ENCODE peak calls at places on chromosome X, in six cellular contexts. O, B, R, Y, C and J are unnamed samples.

GRCh38 chrX:152904151-152905080 is 6.5 kb downstream of the ZNF185 start:
- DNase-seq in C (peak; percentile 52), O (no peak), B (no peak), R (no peak), Y (peak; percentile 63), J (peak; percentile 25)

GRCh38 chrX:2538016-2538415 is 37.2 kb upstream of the DHRSX start:
- DNase-seq in R (no peak), C (no peak), B (no peak), O (no peak), Y (no peak), J (no peak)

GRCh38 chrX:119042040-119042439 is 30.8 kb upstream of the CT47C1 start:
- DNase-seq in O (no peak), Y (no peak), C (no peak), B (no peak), R (no peak), J (no peak)

GRCh38 chrX:17242470-17242869 is 132.5 kb upstream of the NHS start:
- DNase-seq in R (no peak), C (peak; percentile 42), Y (peak; percentile 65), O (peak; percentile 59), B (peak; percentile 31), J (no peak)

GRCh38 chrX:67717571-67717970 is 173.8 kb downstream of the AR start:
- DNase-seq in R (no peak), C (no peak), O (no peak), Y (no peak), B (no peak), J (no peak)

GRCh38 chrX:125757794-125758564 is 408.1 kb downstream of the DCAF12L2 start:
- DNase-seq in Y (no peak), O (no peak), R (no peak), C (no peak), B (no peak), J (no peak)

GRCh38 chrX:43175428-43175827 is 397.5 kb upstream of the PPP1R2C start:
- DNase-seq in Y (no peak), O (no peak), C (no peak), B (no peak), R (no peak), J (no peak)

GRCh38 chrX:40166582-40166981 is 68.8 kb upstream of the BCOR start:
- DNase-seq in C (no peak), Y (no peak), B (no peak), O (no peak), R (no peak), J (no peak)

GRCh38 chrX:39777623-39778025 is 320.1 kb downstream of the BCOR start:
- DNase-seq in B (no peak), C (no peak), O (no peak), R (no peak), Y (no peak), J (no peak)

GRCh38 chrX:152428089-152428488 is 23.0 kb downstream of the GABRA3 start:
- DNase-seq in C (no peak), Y (no peak), B (no peak), R (no peak), O (no peak), J (no peak)

GRCh38 chrX:24023972-24024664 is 2.9 kb downstream of the KLHL15 start:
- DNase-seq in C (no peak), B (no peak), R (no peak), Y (no peak), O (no peak), J (no peak)

GRCh38 chrX:24025741-24026402 is 1.1 kb downstream of the KLHL15 start:
- DNase-seq in O (peak; percentile 61), B (no peak), Y (no peak), R (no peak), C (no peak), J (no peak)

GRCh38 chrX:24026403-24026801 is 584 bp downstream of the KLHL15 start:
- DNase-seq in R (no peak), O (no peak), C (no peak), Y (no peak), B (no peak), J (no peak)

GRCh38 chrX:24023538-24023937 is 3.4 kb downstream of the KLHL15 start:
- DNase-seq in Y (no peak), O (no peak), B (no peak), C (no peak), R (no peak), J (no peak)

DNA sequence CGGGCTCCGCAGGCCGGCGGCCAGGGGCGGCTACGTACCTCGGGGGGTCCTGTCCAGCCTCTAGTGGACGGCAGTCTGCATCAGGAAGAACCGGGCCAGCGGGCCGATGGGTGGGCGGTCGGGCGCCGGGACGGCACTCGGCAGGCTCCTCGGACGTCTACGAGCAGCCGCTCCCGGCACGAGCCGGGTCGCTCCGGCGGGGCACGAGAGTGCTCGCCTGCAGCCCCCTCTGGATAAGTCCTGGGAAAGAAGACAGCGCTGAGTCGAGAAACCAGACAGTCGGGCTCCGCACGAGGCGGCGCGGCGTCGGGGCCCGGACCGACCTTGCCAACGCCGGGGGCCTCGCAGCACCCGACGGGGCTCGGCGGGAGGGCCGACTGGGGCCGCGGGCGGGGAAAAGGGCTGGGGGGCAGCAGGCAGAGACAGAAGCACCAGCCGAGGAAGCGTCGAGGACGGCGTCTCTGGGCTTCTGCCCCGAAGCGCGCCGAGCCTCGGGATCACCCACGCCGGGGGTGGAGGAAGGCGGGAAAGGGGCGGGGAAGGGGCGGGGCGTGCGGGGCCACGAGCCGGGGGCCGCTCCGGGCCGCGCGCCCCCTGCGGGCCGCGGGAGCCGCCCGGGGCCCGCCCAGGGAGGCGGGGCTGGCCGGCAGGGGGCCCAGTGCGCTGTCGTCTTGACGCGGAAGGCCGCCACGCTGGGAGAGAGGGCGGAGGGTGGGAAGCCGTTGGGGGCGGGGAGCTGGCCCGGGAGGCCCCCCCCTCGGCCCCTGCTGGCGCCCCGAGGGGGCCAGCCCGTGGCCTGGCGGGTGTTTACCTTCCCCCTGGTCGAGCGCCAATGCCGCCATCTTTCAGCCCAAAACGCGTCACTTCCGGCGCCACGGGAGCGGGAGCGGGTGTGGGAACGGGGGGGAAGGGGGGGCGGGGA is 1.9 kb downstream of the KLHL15 start:
- DNase-seq in B (peak; percentile 83), C (peak; percentile 93), R (peak; percentile 90), Y (peak; percentile 85), O (peak; percentile 83), J (peak; percentile 70)
- TF ChIP-seq CTCF in B (no peak), C (peak; percentile 5), R (peak; percentile 14), Y (no peak), O (no peak), J (no peak)

GRCh38 chrX:15349046-15349445 is 13.7 kb upstream of the PIGA start:
- DNase-seq in R (no peak), O (no peak), Y (peak; percentile 38), C (peak; percentile 21), B (no peak), J (no peak)
- TF ChIP-seq CTCF in R (peak; percentile 45), O (peak; percentile 40), Y (peak; percentile 31), C (no peak), B (peak; percentile 20), J (no peak)

GRCh38 chrX:129115935-129116334 is 407.4 kb downstream of the SMARCA1 start:
- DNase-seq in R (no peak), B (no peak), C (no peak), O (no peak), Y (no peak), J (no peak)

GRCh38 chrX:129116651-129117050 is 406.6 kb downstream of the SMARCA1 start:
- DNase-seq in B (no peak), O (no peak), R (no peak), Y (peak; percentile 15), C (no peak), J (no peak)

DNA sequence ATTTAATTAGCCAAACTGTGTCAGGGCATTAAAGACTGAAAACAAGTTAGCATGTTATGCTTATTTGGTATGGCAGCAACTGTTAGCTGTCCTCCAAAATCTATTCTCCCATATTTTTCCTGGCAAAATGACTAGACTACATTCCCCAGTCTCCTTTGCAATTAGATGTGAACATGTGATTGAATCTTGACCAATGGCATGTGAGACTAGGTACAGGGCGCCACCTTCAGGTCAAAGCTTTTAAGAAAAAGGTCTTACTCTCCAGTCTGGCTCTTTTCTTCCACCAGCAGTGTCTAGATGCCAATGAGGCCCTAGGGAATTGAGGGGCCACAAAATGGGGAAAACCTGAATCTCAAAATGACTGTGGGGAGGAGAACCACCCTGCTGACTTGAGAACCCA is 408.2 kb downstream of the SMARCA1 start:
- DNase-seq in B (no peak), O (no peak), Y (peak; percentile 63), R (no peak), C (peak; percentile 18), J (no peak)
- TF ChIP-seq CTCF in B (no peak), O (no peak), Y (peak; percentile 11), R (no peak), C (no peak), J (no peak)

DNA sequence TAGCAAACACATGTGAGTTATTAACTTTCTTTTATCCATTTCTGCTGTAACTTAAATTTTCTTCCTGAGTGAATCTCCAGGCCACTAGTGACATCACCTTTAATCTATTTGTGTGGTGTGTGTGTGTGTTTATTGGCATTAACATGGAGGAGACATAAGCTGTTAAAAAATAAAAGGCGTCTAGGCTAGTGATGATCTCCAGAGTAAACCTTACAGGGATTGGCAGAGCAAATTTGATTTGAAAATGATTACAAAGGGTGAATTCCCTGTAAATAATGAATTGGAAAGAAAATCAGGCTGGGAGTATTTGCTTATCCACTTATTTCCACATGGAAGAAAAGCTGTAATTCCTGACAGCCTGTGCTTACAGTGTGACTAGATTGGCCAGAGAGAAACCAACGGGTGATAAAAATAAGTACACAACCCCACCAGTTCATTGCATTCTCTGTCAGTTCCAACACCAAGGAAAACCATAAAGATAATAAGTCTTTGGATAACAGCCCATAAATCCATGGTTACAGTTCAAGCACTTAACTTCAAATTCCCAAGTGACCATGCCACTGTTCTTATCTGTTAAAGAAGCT is 186.1 kb downstream of the ENOX2 start:
- DNase-seq in Y (no peak), B (no peak), R (no peak), C (no peak), O (no peak), J (no peak)
- TF ChIP-seq CTCF in Y (no peak), B (no peak), R (no peak), C (no peak), O (no peak), J (no peak)

DNA sequence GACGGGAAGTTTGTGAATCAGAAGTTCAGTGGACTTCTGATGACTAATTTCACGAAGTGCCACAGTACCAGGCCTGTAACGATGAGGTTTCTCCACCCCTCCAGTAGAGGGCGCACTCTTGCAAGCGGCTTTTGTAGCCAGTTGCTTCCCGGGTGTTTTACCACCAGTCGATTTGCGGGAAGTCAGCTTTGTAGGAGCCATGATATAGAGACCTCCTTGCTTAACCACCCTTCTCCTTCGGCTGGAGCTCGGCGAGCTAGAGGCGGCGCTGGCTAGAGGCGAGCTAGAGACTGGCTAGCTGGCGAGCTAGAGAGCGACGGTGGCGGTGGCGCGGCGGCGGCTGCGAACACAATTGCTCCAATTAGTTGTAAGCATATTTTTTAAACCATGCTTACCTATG is 72.0 kb downstream of the IL1RAPL1 start:
- DNase-seq in C (no peak), Y (peak; percentile 28), B (no peak), R (no peak), O (no peak), J (no peak)
- TF ChIP-seq CTCF in C (no peak), Y (peak; percentile 11), B (no peak), R (no peak), O (no peak), J (no peak)

GRCh38 chrX:107076158-107076557 is 42.5 kb downstream of the RBM41 start:
- DNase-seq in C (no peak), R (no peak), O (no peak), Y (no peak), B (no peak), J (no peak)
- TF ChIP-seq CTCF in C (no peak), R (no peak), O (no peak), Y (no peak), B (no peak), J (no peak)

GRCh38 chrX:19514791-19515614 is at the start of gene MAP3K15:
- DNase-seq in R (peak; percentile 59), B (peak; percentile 32), O (no peak), C (peak; percentile 62), Y (peak; percentile 22), J (peak; percentile 13)
- TF ChIP-seq CTCF in R (no peak), B (no peak), O (no peak), C (peak; percentile 19), Y (peak; percentile 15), J (no peak)